ENCODE peak calls at places on chromosomes 2 and 18, in ten cellular contexts. V, K, F, I, D, T, O, H, M and B are unnamed samples. For H3K27me3, the result is how much of the 10 kb centered on the place peaks cover.

GRCh38 chr2:223947711-223948205 is 2.6 kb upstream of the WDFY1 start:
- DNase-seq in V (no peak), K (no peak), F (no peak), I (no peak), D (no peak), T (no peak), O (peak), H (no peak), M (no peak), B (no peak)

GRCh38 chr2:43132523-43133301 is 93.7 kb downstream of the ZFP36L2 start:
- DNase-seq in V (no peak), K (no peak), F (no peak), I (no peak), D (no peak), T (peak), O (no peak), H (no peak), M (no peak), B (peak)

GRCh38 chr2:84493494-84493893 is 22.8 kb upstream of the DNAH6 start:
- DNase-seq in V (peak), K (no peak), F (peak), I (no peak), D (no peak), T (no peak), O (no peak), H (no peak), M (no peak), B (no peak)

GRCh38 chr2:15588329-15588919 is 3.2 kb upstream of the DDX1 start:
- DNase-seq in V (peak), K (no peak), F (peak), I (peak), D (peak), T (no peak), O (peak), H (no peak), M (no peak), B (peak)

GRCh38 chr18:32324173-32324572 is 134.3 kb downstream of the MEP1B start:
- DNase-seq in V (peak), K (no peak), F (no peak), I (no peak), D (no peak), T (no peak), O (no peak), H (no peak), M (no peak), B (no peak)

GRCh38 chr2:46967990-46968647 is 52.5 kb upstream of the MCFD2 start:
- DNase-seq in V (peak), K (no peak), F (peak), I (peak), D (peak), T (no peak), O (peak), H (no peak), M (peak), B (peak)

GRCh38 chr2:231138699-231139098 is 13.9 kb upstream of the HTR2B start:
- DNase-seq in V (peak), K (no peak), F (no peak), I (peak), D (no peak), T (no peak), O (no peak), H (no peak), M (no peak), B (no peak)

GRCh38 chr2:47776621-47777020 is 6.3 kb upstream of the MSH6 start:
- DNase-seq in V (peak), K (no peak), F (peak), I (no peak), D (no peak), T (no peak), O (no peak), H (no peak), M (no peak), B (no peak)

GRCh38 chr2:39782591-39782990 is 3.5 kb upstream of the THUMPD2 start:
- DNase-seq in V (no peak), K (no peak), F (no peak), I (no peak), D (no peak), T (no peak), O (no peak), H (no peak), M (no peak), B (no peak)

GRCh38 chr2:227860116-227860724 is 11.2 kb upstream of the DAW1 start:
- DNase-seq in V (no peak), K (no peak), F (no peak), I (peak), D (no peak), T (no peak), O (no peak), H (no peak), M (no peak), B (no peak)

GRCh38 chr18:73679941-73680700 is 467.5 kb downstream of the FBXO15 start:
- DNase-seq in V (peak), K (no peak), F (no peak), I (no peak), D (no peak), T (no peak), O (no peak), H (no peak), M (no peak), B (no peak)

GRCh38 chr2:32926708-32927084 is 20.1 kb upstream of the LTBP1 start:
- DNase-seq in V (peak), K (no peak), F (peak), I (no peak), D (no peak), T (no peak), O (no peak), H (no peak), M (no peak), B (no peak)

GRCh38 chr18:68564961-68565360 is 149.9 kb downstream of the TMX3 start:
- DNase-seq in V (no peak), K (no peak), F (no peak), I (no peak), D (no peak), T (no peak), O (no peak), H (no peak), M (no peak), B (no peak)

GRCh38 chr2:20578895-20579825 is 71.7 kb downstream of the HS1BP3 start:
- DNase-seq in V (peak), K (no peak), F (peak), I (peak), D (no peak), T (peak), O (peak), H (no peak), M (peak), B (peak)

GRCh38 chr2:26634636-26635230 is 6.4 kb downstream of the CIB4 start:
- DNase-seq in V (no peak), K (no peak), F (no peak), I (no peak), D (no peak), T (peak), O (no peak), H (no peak), M (no peak), B (no peak)

GRCh38 chr18:5073026-5073944 is 123.8 kb downstream of the AKAIN1 start:
- DNase-seq in V (peak), K (peak), F (peak), I (no peak), D (no peak), T (no peak), O (no peak), H (no peak), M (no peak), B (peak)

GRCh38 chr2:50975546-50975945 is 56.4 kb downstream of the NRXN1 start:
- DNase-seq in V (no peak), K (no peak), F (no peak), I (no peak), D (no peak), T (no peak), O (no peak), H (no peak), M (no peak), B (no peak)

GRCh38 chr18:40955351-40955750 is 999.7 kb upstream of the PIK3C3 start:
- DNase-seq in V (no peak), K (no peak), F (no peak), I (no peak), D (no peak), T (no peak), O (no peak), H (no peak), M (no peak), B (no peak)

GRCh38 chr2:40625849-40626248 is 174.0 kb upstream of the SLC8A1 start:
- DNase-seq in V (peak), K (no peak), F (peak), I (no peak), D (no peak), T (no peak), O (no peak), H (no peak), M (no peak), B (no peak)

GRCh38 chr18:66668706-66669105 is 64.8 kb upstream of the CDH19 start:
- DNase-seq in V (no peak), K (no peak), F (no peak), I (no peak), D (no peak), T (no peak), O (no peak), H (no peak), M (no peak), B (no peak)

GRCh38 chr18:70334728-70335329 is 46.0 kb downstream of the SOCS6 start:
- DNase-seq in V (no peak), K (no peak), F (no peak), I (no peak), D (peak), T (no peak), O (no peak), H (no peak), M (no peak), B (no peak)

GRCh38 chr2:72414108-72414507 is 266.4 kb upstream of the CYP26B1 start:
- DNase-seq in V (no peak), K (no peak), F (no peak), I (no peak), D (no peak), T (no peak), O (no peak), H (no peak), M (no peak), B (no peak)

GRCh38 chr2:224121406-224122067 is 82.5 kb upstream of the SERPINE2 start:
- DNase-seq in V (no peak), K (no peak), F (no peak), I (no peak), D (no peak), T (no peak), O (no peak), H (no peak), M (no peak), B (no peak)

GRCh38 chr2:11417946-11418585 is 47.9 kb downstream of the E2F6 start:
- DNase-seq in V (no peak), K (no peak), F (no peak), I (no peak), D (no peak), T (no peak), O (no peak), H (no peak), M (peak), B (peak)

GRCh38 chr2:237202288-237203030 is 116.8 kb downstream of the COPS8 start:
- DNase-seq in V (no peak), K (no peak), F (no peak), I (no peak), D (no peak), T (no peak), O (no peak), H (no peak), M (no peak), B (no peak)

GRCh38 chr2:204434660-204435462 is 110.4 kb upstream of the PARD3B start:
- DNase-seq in V (peak), K (no peak), F (no peak), I (no peak), D (no peak), T (no peak), O (no peak), H (no peak), M (no peak), B (no peak)

GRCh38 chr2:73842739-73843019 is 13.9 kb downstream of the STAMBP start:
- DNase-seq in V (peak), K (no peak), F (no peak), I (no peak), D (no peak), T (no peak), O (no peak), H (no peak), M (no peak), B (no peak)

GRCh38 chr2:816278-816677 is 134.4 kb upstream of the SNTG2 start:
- DNase-seq in V (no peak), K (no peak), F (no peak), I (no peak), D (no peak), T (no peak), O (no peak), H (no peak), M (no peak), B (no peak)

GRCh38 chr2:73359915-73360697 is 25.5 kb upstream of the ALMS1 start:
- DNase-seq in V (no peak), K (no peak), F (peak), I (no peak), D (no peak), T (no peak), O (no peak), H (no peak), M (no peak), B (no peak)

GRCh38 chr2:33272001-33272400 is 204.4 kb upstream of the RASGRP3 start:
- DNase-seq in V (peak), K (no peak), F (no peak), I (no peak), D (no peak), T (no peak), O (no peak), H (no peak), M (no peak), B (no peak)

GRCh38 chr2:11540148-11540995 is 6.5 kb downstream of the GREB1 start:
- DNase-seq in V (no peak), K (no peak), F (no peak), I (no peak), D (peak), T (no peak), O (peak), H (no peak), M (no peak), B (no peak)

GRCh38 chr18:42290318-42291307 is 335.6 kb downstream of the PIK3C3 start:
- DNase-seq in V (no peak), K (no peak), F (no peak), I (no peak), D (no peak), T (no peak), O (peak), H (no peak), M (no peak), B (no peak)

GRCh38 chr2:203811491-203812221 is 55.9 kb upstream of the CTLA4 start:
- DNase-seq in V (peak), K (peak), F (peak), I (no peak), D (peak), T (peak), O (peak), H (peak), M (peak), B (peak)

GRCh38 chr2:216691210-216691741 is 4.1 kb downstream of the IGFBP5 start:
- DNase-seq in V (peak), K (peak), F (no peak), I (peak), D (no peak), T (no peak), O (peak), H (no peak), M (peak), B (no peak)

GRCh38 chr2:222424729-222425671 is 657 bp downstream of the SGPP2 start:
- DNase-seq in V (no peak), K (no peak), F (no peak), I (no peak), D (no peak), T (peak), O (peak), H (no peak), M (no peak), B (peak)

GRCh38 chr2:175690113-175690716 is 311.9 kb downstream of the LNPK start:
- DNase-seq in V (peak), K (peak), F (peak), I (peak), D (no peak), T (no peak), O (no peak), H (peak), M (peak), B (peak)

GRCh38 chr2:74741076-74741460 is 87.0 kb downstream of the SEMA4F start:
- DNase-seq in V (no peak), K (no peak), F (no peak), I (no peak), D (no peak), T (no peak), O (no peak), H (no peak), M (no peak), B (no peak)

GRCh38 chr18:68494802-68495560 is 219.9 kb downstream of the TMX3 start:
- DNase-seq in V (peak), K (no peak), F (no peak), I (no peak), D (no peak), T (no peak), O (no peak), H (no peak), M (no peak), B (no peak)

GRCh38 chr2:101998556-101999121 is 6.9 kb downstream of the IL1R2 start:
- DNase-seq in V (no peak), K (no peak), F (no peak), I (no peak), D (no peak), T (no peak), O (no peak), H (no peak), M (no peak), B (peak)

GRCh38 chr2:101995804-101996203 is 4.0 kb downstream of the IL1R2 start:
- DNase-seq in V (no peak), K (no peak), F (no peak), I (no peak), D (no peak), T (no peak), O (no peak), H (no peak), M (no peak), B (no peak)

GRCh38 chr2:101991731-101992145 is at the start of gene IL1R2:
- DNase-seq in V (no peak), K (no peak), F (no peak), I (peak), D (no peak), T (peak), O (peak), H (no peak), M (peak), B (peak)

GRCh38 chr2:101993772-101994171 is 2.0 kb downstream of the IL1R2 start:
- DNase-seq in V (no peak), K (no peak), F (no peak), I (no peak), D (no peak), T (no peak), O (no peak), H (no peak), M (no peak), B (no peak)

GRCh38 chr2:101995019-101995418 is 3.3 kb downstream of the IL1R2 start:
- DNase-seq in V (no peak), K (no peak), F (no peak), I (no peak), D (no peak), T (no peak), O (no peak), H (no peak), M (no peak), B (no peak)
- H3K27me3 ChIP-seq in V (half or more), K (under half), F (under half), I (under half), D (under half), T (under half), O (under half), H (under half), M (under half), B (under half)

DNA sequence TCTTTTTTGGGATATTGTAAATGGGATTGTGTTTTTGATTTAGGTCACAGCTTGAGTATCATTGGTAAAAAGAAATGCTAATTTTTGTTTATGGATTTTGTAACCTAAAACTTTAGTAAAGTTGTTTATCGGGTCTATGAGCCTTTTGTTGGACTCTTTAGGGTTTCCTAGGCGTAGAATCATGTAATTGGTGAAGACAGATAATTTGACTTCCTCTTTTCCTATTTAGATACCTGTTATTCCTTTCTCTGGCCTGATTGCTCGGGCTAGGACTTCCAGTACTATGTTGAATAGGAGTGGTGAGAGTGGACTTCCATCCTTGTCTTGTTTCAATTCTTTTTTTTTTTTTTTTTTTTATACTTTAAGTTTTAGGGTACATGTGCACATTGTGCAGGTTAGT is 149.0 kb downstream of the QPCT start:
- DNase-seq in V (no peak), K (no peak), F (no peak), I (no peak), D (no peak), T (no peak), O (no peak), H (no peak), M (no peak), B (no peak)
- H3K27me3 ChIP-seq in V (under half), K (under half), F (under half), I (under half), D (under half), T (under half), O (under half), H (under half), M (under half), B (under half)

GRCh38 chr18:13222371-13223281 is 4.1 kb downstream of the LDLRAD4 start:
- DNase-seq in V (peak), K (no peak), F (no peak), I (peak), D (peak), T (no peak), O (peak), H (no peak), M (no peak), B (peak)
- H3K27me3 ChIP-seq in V (under half), K (under half), F (under half), I (under half), D (under half), T (under half), O (under half), H (under half), M (half or more), B (under half)

DNA sequence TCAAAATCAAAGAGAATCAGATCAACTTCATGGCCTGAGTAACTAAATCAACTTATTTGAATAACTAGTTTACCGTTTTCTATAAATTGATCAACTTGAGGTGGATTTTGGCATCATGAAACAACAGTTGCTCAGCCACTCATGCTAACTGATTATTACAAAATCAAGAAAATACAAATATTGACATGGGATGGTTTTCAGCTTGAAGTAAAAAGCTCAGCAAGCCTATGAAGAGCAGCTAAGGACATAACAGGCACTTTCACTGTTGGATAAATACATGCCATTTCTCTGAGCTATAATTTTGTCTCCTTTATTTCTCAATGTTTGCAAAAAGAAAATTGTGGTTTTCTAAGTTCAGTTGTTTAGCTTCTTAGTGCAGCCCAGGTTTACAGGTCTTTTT is 18.9 kb downstream of the SRD5A2 start:
- DNase-seq in V (no peak), K (no peak), F (no peak), I (no peak), D (no peak), T (no peak), O (no peak), H (no peak), M (no peak), B (no peak)
- H3K27me3 ChIP-seq in V (under half), K (under half), F (under half), I (under half), D (under half), T (under half), O (under half), H (under half), M (under half), B (under half)

DNA sequence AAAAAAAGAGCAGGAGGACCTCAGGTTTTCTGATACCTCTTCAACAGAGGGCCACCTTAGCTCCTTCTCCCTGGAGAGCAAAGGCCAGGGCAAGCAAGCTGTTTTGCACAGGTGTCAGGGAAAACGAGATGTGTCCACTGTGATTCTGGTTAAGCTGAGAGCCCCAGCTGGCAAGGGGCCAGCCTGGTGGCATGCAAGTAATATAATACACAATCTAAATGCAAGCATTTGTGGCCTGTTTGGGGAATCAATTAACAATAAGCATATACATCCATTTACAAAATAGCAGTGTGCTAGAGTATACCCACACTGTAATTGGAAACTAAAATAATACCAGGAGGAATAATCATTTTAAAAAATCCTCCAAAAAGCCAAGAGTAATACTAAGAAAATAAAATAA is 96.5 kb upstream of the SLC14A2 start:
- DNase-seq in V (no peak), K (no peak), F (no peak), I (no peak), D (no peak), T (no peak), O (peak), H (no peak), M (no peak), B (no peak)
- H3K27me3 ChIP-seq in V (under half), K (under half), F (under half), I (under half), D (under half), T (under half), O (under half), H (under half), M (under half), B (under half)